ENCODE peak calls at places on chromosomes 13 and 19, in six cellular contexts. One of them, this sample, is unnamed.

GRCh38 chr19:50327461-50328256 is 1.5 kb downstream of the KCNC3 start:
- DNase-seq in left cardiac atrium: no peak
- DNase-seq in GOT3: no peak
- DNase-seq in nucleus accumbens: no peak
- DNase-seq in K562: no peak
- DNase-seq in RWPE1: no peak
- DNase-seq in this sample: no peak

GRCh38 chr13:31846182-31846938 is 107.0 kb downstream of the RXFP2 start:
- DNase-seq in GOT3: peak; percentile 43
- DNase-seq in K562: peak; percentile 89
- DNase-seq in RWPE1: peak; percentile 63
- DNase-seq in left cardiac atrium: peak; percentile 95
- DNase-seq in nucleus accumbens: peak; percentile 72
- DNase-seq in this sample: peak; percentile 88

GRCh38 chr13:103692442-103692841 is 626.2 kb upstream of the SLC10A2 start:
- DNase-seq in RWPE1: no peak
- DNase-seq in left cardiac atrium: no peak
- DNase-seq in K562: no peak
- DNase-seq in nucleus accumbens: no peak
- DNase-seq in GOT3: no peak
- DNase-seq in this sample: no peak

GRCh38 chr13:94800423-94800822 is 88.1 kb upstream of the SOX21 start:
- DNase-seq in nucleus accumbens: no peak
- DNase-seq in K562: no peak
- DNase-seq in left cardiac atrium: no peak
- DNase-seq in RWPE1: no peak
- DNase-seq in GOT3: no peak
- DNase-seq in this sample: no peak

GRCh38 chr19:18424122-18424889 is 5.1 kb downstream of the SSBP4 start:
- DNase-seq in RWPE1: no peak
- DNase-seq in nucleus accumbens: no peak
- DNase-seq in GOT3: no peak
- DNase-seq in K562: no peak
- DNase-seq in left cardiac atrium: no peak
- DNase-seq in this sample: no peak

GRCh38 chr13:21556051-21556450 is 47.9 kb downstream of the MICU2 start:
- DNase-seq in RWPE1: no peak
- DNase-seq in GOT3: no peak
- DNase-seq in nucleus accumbens: no peak
- DNase-seq in left cardiac atrium: no peak
- DNase-seq in K562: no peak
- DNase-seq in this sample: no peak

GRCh38 chr19:6801397-6802086 is 29.0 kb downstream of the VAV1 start:
- DNase-seq in left cardiac atrium: peak; percentile 76
- DNase-seq in GOT3: no peak
- DNase-seq in RWPE1: peak; percentile 20
- DNase-seq in nucleus accumbens: no peak
- DNase-seq in K562: peak; percentile 46
- DNase-seq in this sample: peak; percentile 77

GRCh38 chr19:10420444-10421239 is at the start of gene PDE4A:
- DNase-seq in K562: peak; percentile 70
- DNase-seq in left cardiac atrium: no peak
- DNase-seq in nucleus accumbens: no peak
- DNase-seq in GOT3: no peak
- DNase-seq in RWPE1: no peak
- DNase-seq in this sample: no peak

GRCh38 chr13:19382111-19382510 is 179.2 kb downstream of the TPTE2 start:
- DNase-seq in left cardiac atrium: no peak
- DNase-seq in K562: no peak
- DNase-seq in GOT3: no peak
- DNase-seq in RWPE1: no peak
- DNase-seq in nucleus accumbens: no peak
- DNase-seq in this sample: no peak

GRCh38 chr19:47107953-47108746 is 5.4 kb downstream of the ZC3H4 start:
- DNase-seq in GOT3: no peak
- DNase-seq in nucleus accumbens: no peak
- DNase-seq in left cardiac atrium: no peak
- DNase-seq in RWPE1: no peak
- DNase-seq in K562: peak; percentile 10
- DNase-seq in this sample: no peak

GRCh38 chr13:36801035-36801434 is 18.0 kb upstream of the RFXAP start:
- DNase-seq in nucleus accumbens: no peak
- DNase-seq in K562: no peak
- DNase-seq in left cardiac atrium: no peak
- DNase-seq in GOT3: no peak
- DNase-seq in RWPE1: no peak
- DNase-seq in this sample: no peak

GRCh38 chr19:32339988-32340874 is 5.2 kb upstream of the ZNF507 start:
- DNase-seq in K562: peak; percentile 50
- DNase-seq in GOT3: no peak
- DNase-seq in RWPE1: peak; percentile 54
- DNase-seq in left cardiac atrium: peak; percentile 78
- DNase-seq in nucleus accumbens: peak; percentile 40
- DNase-seq in this sample: peak; percentile 63

GRCh38 chr13:112769615-112770014 is 79.8 kb downstream of the ATP11A start:
- DNase-seq in left cardiac atrium: no peak
- DNase-seq in nucleus accumbens: no peak
- DNase-seq in GOT3: no peak
- DNase-seq in RWPE1: no peak
- DNase-seq in K562: no peak
- DNase-seq in this sample: no peak

GRCh38 chr19:12841094-12841493 is 2.8 kb downstream of the MAST1 start:
- DNase-seq in GOT3: no peak
- DNase-seq in RWPE1: no peak
- DNase-seq in left cardiac atrium: peak; percentile 32
- DNase-seq in K562: peak; percentile 85
- DNase-seq in nucleus accumbens: no peak
- DNase-seq in this sample: no peak

GRCh38 chr13:40585911-40586471 is 80.5 kb downstream of the FOXO1 start:
- DNase-seq in RWPE1: no peak
- DNase-seq in GOT3: no peak
- DNase-seq in nucleus accumbens: no peak
- DNase-seq in left cardiac atrium: no peak
- DNase-seq in K562: no peak
- DNase-seq in this sample: no peak

GRCh38 chr13:90412980-90413379 is 934.5 kb upstream of the MIR17HG start:
- DNase-seq in nucleus accumbens: no peak
- DNase-seq in left cardiac atrium: no peak
- DNase-seq in GOT3: no peak
- DNase-seq in K562: no peak
- DNase-seq in RWPE1: no peak
- DNase-seq in this sample: no peak

GRCh38 chr13:113915012-113915763 is 51.3 kb upstream of the GAS6 start:
- DNase-seq in GOT3: no peak
- DNase-seq in left cardiac atrium: no peak
- DNase-seq in K562: no peak
- DNase-seq in RWPE1: no peak
- DNase-seq in nucleus accumbens: no peak
- DNase-seq in this sample: peak; percentile 23

GRCh38 chr13:110938662-110939421 is 24.0 kb upstream of the ANKRD10 start:
- DNase-seq in nucleus accumbens: no peak
- DNase-seq in RWPE1: no peak
- DNase-seq in left cardiac atrium: no peak
- DNase-seq in GOT3: no peak
- DNase-seq in K562: no peak
- DNase-seq in this sample: no peak

GRCh38 chr19:48950830-48951519 is 3.7 kb upstream of the BAX start:
- DNase-seq in RWPE1: no peak
- DNase-seq in K562: no peak
- DNase-seq in nucleus accumbens: no peak
- DNase-seq in GOT3: no peak
- DNase-seq in left cardiac atrium: no peak
- DNase-seq in this sample: no peak

GRCh38 chr13:110070511-110071120 is 236.3 kb downstream of the COL4A1 start:
- DNase-seq in nucleus accumbens: no peak
- DNase-seq in RWPE1: peak; percentile 74
- DNase-seq in K562: no peak
- DNase-seq in GOT3: no peak
- DNase-seq in left cardiac atrium: no peak
- DNase-seq in this sample: no peak

GRCh38 chr19:19822148-19822429 is 539 bp upstream of the ZNF506 start:
- DNase-seq in GOT3: no peak
- DNase-seq in nucleus accumbens: no peak
- DNase-seq in RWPE1: no peak
- DNase-seq in left cardiac atrium: no peak
- DNase-seq in K562: no peak
- DNase-seq in this sample: no peak

GRCh38 chr13:82719987-82720386 is 1162.3 kb downstream of the SLITRK1 start:
- DNase-seq in RWPE1: no peak
- DNase-seq in left cardiac atrium: no peak
- DNase-seq in nucleus accumbens: no peak
- DNase-seq in GOT3: no peak
- DNase-seq in K562: no peak
- DNase-seq in this sample: no peak

GRCh38 chr19:28686741-28687140 is 526.2 kb downstream of the UQCRFS1 start:
- DNase-seq in nucleus accumbens: no peak
- DNase-seq in GOT3: no peak
- DNase-seq in left cardiac atrium: no peak
- DNase-seq in RWPE1: no peak
- DNase-seq in K562: no peak
- DNase-seq in this sample: no peak

GRCh38 chr13:19153782-19154450 is 27.7 kb downstream of the TUBA3C start:
- DNase-seq in GOT3: no peak
- DNase-seq in RWPE1: no peak
- DNase-seq in left cardiac atrium: no peak
- DNase-seq in K562: peak; percentile 56
- DNase-seq in nucleus accumbens: no peak
- DNase-seq in this sample: no peak

GRCh38 chr13:47621931-47622330 is 379.1 kb downstream of the SUCLA2 start:
- DNase-seq in GOT3: no peak
- DNase-seq in RWPE1: no peak
- DNase-seq in K562: no peak
- DNase-seq in nucleus accumbens: no peak
- DNase-seq in left cardiac atrium: no peak
- DNase-seq in this sample: no peak

GRCh38 chr13:113273856-113274590 is 23.0 kb upstream of the LAMP1 start:
- DNase-seq in GOT3: no peak
- DNase-seq in nucleus accumbens: no peak
- DNase-seq in K562: peak; percentile 23
- DNase-seq in left cardiac atrium: no peak
- DNase-seq in RWPE1: no peak
- DNase-seq in this sample: peak; percentile 46

GRCh38 chr19:16429066-16429758 is 42.6 kb downstream of the EPS15L1 start:
- DNase-seq in nucleus accumbens: no peak
- DNase-seq in RWPE1: peak; percentile 85
- DNase-seq in K562: no peak
- DNase-seq in left cardiac atrium: peak; percentile 74
- DNase-seq in GOT3: no peak
- DNase-seq in this sample: peak; percentile 61

GRCh38 chr19:45211751-45212381 is 33.3 kb downstream of the BLOC1S3 start:
- DNase-seq in GOT3: no peak
- DNase-seq in RWPE1: no peak
- DNase-seq in nucleus accumbens: no peak
- DNase-seq in left cardiac atrium: peak; percentile 80
- DNase-seq in K562: no peak
- DNase-seq in this sample: peak; percentile 33

GRCh38 chr19:43305642-43306041 is 36.3 kb upstream of the PSG9 start:
- DNase-seq in K562: peak; percentile 19
- DNase-seq in left cardiac atrium: no peak
- DNase-seq in GOT3: no peak
- DNase-seq in nucleus accumbens: no peak
- DNase-seq in RWPE1: no peak
- DNase-seq in this sample: no peak

GRCh38 chr13:113089693-113090414 is 15.7 kb upstream of the F7 start:
- DNase-seq in GOT3: no peak
- DNase-seq in RWPE1: no peak
- DNase-seq in K562: no peak
- DNase-seq in nucleus accumbens: no peak
- DNase-seq in left cardiac atrium: peak; percentile 12
- DNase-seq in this sample: no peak

GRCh38 chr19:1027020-1027952 is 878 bp downstream of the CNN2 start:
- DNase-seq in left cardiac atrium: no peak
- DNase-seq in RWPE1: no peak
- DNase-seq in K562: no peak
- DNase-seq in GOT3: no peak
- DNase-seq in nucleus accumbens: no peak
- DNase-seq in this sample: peak; percentile 47

GRCh38 chr19:40219721-40220276 is 1.6 kb upstream of the TTC9B start:
- DNase-seq in left cardiac atrium: no peak
- DNase-seq in nucleus accumbens: no peak
- DNase-seq in RWPE1: peak; percentile 82
- DNase-seq in GOT3: peak; percentile 44
- DNase-seq in K562: peak; percentile 38
- DNase-seq in this sample: no peak

GRCh38 chr19:47560999-47561398 is 11.9 kb downstream of the ZNF541 start:
- DNase-seq in nucleus accumbens: no peak
- DNase-seq in left cardiac atrium: no peak
- DNase-seq in RWPE1: no peak
- DNase-seq in K562: no peak
- DNase-seq in GOT3: no peak
- DNase-seq in this sample: no peak

GRCh38 chr19:49113762-49114629 is at the start of gene LIN7B:
- DNase-seq in left cardiac atrium: peak; percentile 76
- DNase-seq in K562: peak; percentile 84
- DNase-seq in nucleus accumbens: peak; percentile 54
- DNase-seq in GOT3: peak; percentile 26
- DNase-seq in RWPE1: peak; percentile 76
- DNase-seq in this sample: no peak

GRCh38 chr13:105806335-105806920 is 729.0 kb downstream of the EFNB2 start:
- DNase-seq in K562: no peak
- DNase-seq in RWPE1: no peak
- DNase-seq in GOT3: no peak
- DNase-seq in left cardiac atrium: no peak
- DNase-seq in nucleus accumbens: no peak
- DNase-seq in this sample: no peak

GRCh38 chr19:632228-633067 is 889 bp downstream of the POLRMT start:
- DNase-seq in GOT3: no peak
- DNase-seq in left cardiac atrium: no peak
- DNase-seq in nucleus accumbens: no peak
- DNase-seq in RWPE1: peak; percentile 62
- DNase-seq in K562: peak; percentile 76
- DNase-seq in this sample: no peak

GRCh38 chr19:17933414-17934129 is 757 bp downstream of the CCDC124 start:
- DNase-seq in left cardiac atrium: no peak
- DNase-seq in K562: no peak
- DNase-seq in nucleus accumbens: no peak
- DNase-seq in GOT3: no peak
- DNase-seq in RWPE1: peak; percentile 67
- DNase-seq in this sample: no peak

GRCh38 chr13:41459754-41460111 is 2.4 kb downstream of the RGCC start:
- DNase-seq in GOT3: no peak
- DNase-seq in nucleus accumbens: no peak
- DNase-seq in K562: no peak
- DNase-seq in RWPE1: no peak
- DNase-seq in left cardiac atrium: no peak
- DNase-seq in this sample: no peak

GRCh38 chr13:27967736-27968315 is 1.3 kb downstream of the CDX2 start:
- DNase-seq in left cardiac atrium: no peak
- DNase-seq in nucleus accumbens: no peak
- DNase-seq in RWPE1: no peak
- DNase-seq in GOT3: no peak
- DNase-seq in K562: no peak
- DNase-seq in this sample: no peak